ENCODE peak calls at places on chromosomes 7 and 10, in seven cellular contexts. One of them, this sample, is unnamed.

GRCh38 chr10:44358080-44358771 is 26.7 kb downstream of the CXCL12 start:
- ATAC-seq in activated T-helper 17 cell treated with anti-CD3 and anti-CD28 coated beads, Interleukin-2, amount 50 U/mL, for 72 hours: no peak
- ATAC-seq in K562: no peak
- ATAC-seq in right cardiac atrium: no peak
- ATAC-seq in activated T-cell treated with anti-CD3 and anti-CD28 coated beads, Interleukin-2, amount 50 U/mL, for 4 hours: no peak
- ATAC-seq in gastroesophageal sphincter: no peak
- ATAC-seq in upper lobe of right lung: no peak
- ATAC-seq in this sample: no peak

GRCh38 chr10:99235872-99236626 is 397 bp upstream of the HPSE2 start:
- ATAC-seq in gastroesophageal sphincter: peak
- ATAC-seq in right cardiac atrium: peak
- ATAC-seq in K562: no peak
- ATAC-seq in activated T-helper 17 cell treated with anti-CD3 and anti-CD28 coated beads, Interleukin-2, amount 50 U/mL, for 72 hours: no peak
- ATAC-seq in activated T-cell treated with anti-CD3 and anti-CD28 coated beads, Interleukin-2, amount 50 U/mL, for 4 hours: peak
- ATAC-seq in upper lobe of right lung: no peak
- ATAC-seq in this sample: no peak

GRCh38 chr10:63093227-63093626 is 39.9 kb upstream of the NRBF2 start:
- ATAC-seq in gastroesophageal sphincter: no peak
- ATAC-seq in activated T-cell treated with anti-CD3 and anti-CD28 coated beads, Interleukin-2, amount 50 U/mL, for 4 hours: no peak
- ATAC-seq in upper lobe of right lung: no peak
- ATAC-seq in right cardiac atrium: no peak
- ATAC-seq in K562: no peak
- ATAC-seq in activated T-helper 17 cell treated with anti-CD3 and anti-CD28 coated beads, Interleukin-2, amount 50 U/mL, for 72 hours: no peak
- ATAC-seq in this sample: no peak

GRCh38 chr7:44615149-44615611 is 8.8 kb downstream of the OGDH start:
- ATAC-seq in K562: peak
- ATAC-seq in upper lobe of right lung: peak
- ATAC-seq in activated T-cell treated with anti-CD3 and anti-CD28 coated beads, Interleukin-2, amount 50 U/mL, for 4 hours: no peak
- ATAC-seq in activated T-helper 17 cell treated with anti-CD3 and anti-CD28 coated beads, Interleukin-2, amount 50 U/mL, for 72 hours: no peak
- ATAC-seq in gastroesophageal sphincter: peak
- ATAC-seq in right cardiac atrium: peak
- ATAC-seq in this sample: peak

GRCh38 chr7:144500225-144500624 is 96.7 kb upstream of the NOBOX start:
- ATAC-seq in K562: no peak
- ATAC-seq in upper lobe of right lung: no peak
- ATAC-seq in right cardiac atrium: no peak
- ATAC-seq in activated T-cell treated with anti-CD3 and anti-CD28 coated beads, Interleukin-2, amount 50 U/mL, for 4 hours: no peak
- ATAC-seq in gastroesophageal sphincter: no peak
- ATAC-seq in activated T-helper 17 cell treated with anti-CD3 and anti-CD28 coated beads, Interleukin-2, amount 50 U/mL, for 72 hours: no peak
- ATAC-seq in this sample: no peak

GRCh38 chr10:62047240-62047897 is 145.9 kb downstream of the ARID5B start:
- ATAC-seq in activated T-cell treated with anti-CD3 and anti-CD28 coated beads, Interleukin-2, amount 50 U/mL, for 4 hours: peak
- ATAC-seq in activated T-helper 17 cell treated with anti-CD3 and anti-CD28 coated beads, Interleukin-2, amount 50 U/mL, for 72 hours: peak
- ATAC-seq in right cardiac atrium: no peak
- ATAC-seq in K562: no peak
- ATAC-seq in upper lobe of right lung: no peak
- ATAC-seq in gastroesophageal sphincter: no peak
- ATAC-seq in this sample: peak

GRCh38 chr7:95330194-95331003 is 6.1 kb upstream of the PON1 start:
- ATAC-seq in right cardiac atrium: peak
- ATAC-seq in gastroesophageal sphincter: no peak
- ATAC-seq in K562: no peak
- ATAC-seq in upper lobe of right lung: peak
- ATAC-seq in activated T-helper 17 cell treated with anti-CD3 and anti-CD28 coated beads, Interleukin-2, amount 50 U/mL, for 72 hours: peak
- ATAC-seq in activated T-cell treated with anti-CD3 and anti-CD28 coated beads, Interleukin-2, amount 50 U/mL, for 4 hours: peak
- ATAC-seq in this sample: peak

GRCh38 chr10:92656266-92656961 is 33.3 kb upstream of the HHEX start:
- ATAC-seq in K562: peak
- ATAC-seq in gastroesophageal sphincter: no peak
- ATAC-seq in upper lobe of right lung: no peak
- ATAC-seq in activated T-helper 17 cell treated with anti-CD3 and anti-CD28 coated beads, Interleukin-2, amount 50 U/mL, for 72 hours: no peak
- ATAC-seq in activated T-cell treated with anti-CD3 and anti-CD28 coated beads, Interleukin-2, amount 50 U/mL, for 4 hours: no peak
- ATAC-seq in right cardiac atrium: no peak
- ATAC-seq in this sample: no peak

GRCh38 chr7:16891338-16891737 is 9.6 kb upstream of the AGR3 start:
- ATAC-seq in upper lobe of right lung: peak
- ATAC-seq in right cardiac atrium: peak
- ATAC-seq in K562: peak
- ATAC-seq in activated T-helper 17 cell treated with anti-CD3 and anti-CD28 coated beads, Interleukin-2, amount 50 U/mL, for 72 hours: peak
- ATAC-seq in activated T-cell treated with anti-CD3 and anti-CD28 coated beads, Interleukin-2, amount 50 U/mL, for 4 hours: peak
- ATAC-seq in gastroesophageal sphincter: no peak
- ATAC-seq in this sample: peak

GRCh38 chr7:50349963-50350944 is 45.7 kb downstream of the IKZF1 start:
- ATAC-seq in activated T-helper 17 cell treated with anti-CD3 and anti-CD28 coated beads, Interleukin-2, amount 50 U/mL, for 72 hours: peak
- ATAC-seq in upper lobe of right lung: no peak
- ATAC-seq in right cardiac atrium: no peak
- ATAC-seq in K562: peak
- ATAC-seq in gastroesophageal sphincter: no peak
- ATAC-seq in activated T-cell treated with anti-CD3 and anti-CD28 coated beads, Interleukin-2, amount 50 U/mL, for 4 hours: peak
- ATAC-seq in this sample: peak

GRCh38 chr10:125116041-125116649 is 44.2 kb downstream of the CTBP2 start:
- ATAC-seq in upper lobe of right lung: no peak
- ATAC-seq in right cardiac atrium: no peak
- ATAC-seq in K562: no peak
- ATAC-seq in activated T-helper 17 cell treated with anti-CD3 and anti-CD28 coated beads, Interleukin-2, amount 50 U/mL, for 72 hours: no peak
- ATAC-seq in gastroesophageal sphincter: no peak
- ATAC-seq in activated T-cell treated with anti-CD3 and anti-CD28 coated beads, Interleukin-2, amount 50 U/mL, for 4 hours: no peak
- ATAC-seq in this sample: peak

GRCh38 chr7:98283127-98283886 is 1.8 kb downstream of the BRI3 start:
- ATAC-seq in gastroesophageal sphincter: no peak
- ATAC-seq in upper lobe of right lung: peak
- ATAC-seq in K562: no peak
- ATAC-seq in activated T-cell treated with anti-CD3 and anti-CD28 coated beads, Interleukin-2, amount 50 U/mL, for 4 hours: no peak
- ATAC-seq in activated T-helper 17 cell treated with anti-CD3 and anti-CD28 coated beads, Interleukin-2, amount 50 U/mL, for 72 hours: no peak
- ATAC-seq in right cardiac atrium: no peak
- ATAC-seq in this sample: no peak

GRCh38 chr7:3544202-3544601 is 243.2 kb downstream of the SDK1 start:
- ATAC-seq in activated T-cell treated with anti-CD3 and anti-CD28 coated beads, Interleukin-2, amount 50 U/mL, for 4 hours: no peak
- ATAC-seq in activated T-helper 17 cell treated with anti-CD3 and anti-CD28 coated beads, Interleukin-2, amount 50 U/mL, for 72 hours: no peak
- ATAC-seq in upper lobe of right lung: no peak
- ATAC-seq in gastroesophageal sphincter: no peak
- ATAC-seq in right cardiac atrium: no peak
- ATAC-seq in K562: peak
- ATAC-seq in this sample: no peak

GRCh38 chr10:137031-137430 is 1.8 kb downstream of the ZMYND11 start:
- ATAC-seq in activated T-helper 17 cell treated with anti-CD3 and anti-CD28 coated beads, Interleukin-2, amount 50 U/mL, for 72 hours: peak
- ATAC-seq in K562: peak
- ATAC-seq in upper lobe of right lung: peak
- ATAC-seq in activated T-cell treated with anti-CD3 and anti-CD28 coated beads, Interleukin-2, amount 50 U/mL, for 4 hours: peak
- ATAC-seq in right cardiac atrium: no peak
- ATAC-seq in gastroesophageal sphincter: no peak
- ATAC-seq in this sample: no peak

GRCh38 chr7:128031901-128032604 is 816 bp upstream of the LRRC4 start:
- ATAC-seq in activated T-helper 17 cell treated with anti-CD3 and anti-CD28 coated beads, Interleukin-2, amount 50 U/mL, for 72 hours: peak
- ATAC-seq in activated T-cell treated with anti-CD3 and anti-CD28 coated beads, Interleukin-2, amount 50 U/mL, for 4 hours: peak
- ATAC-seq in upper lobe of right lung: peak
- ATAC-seq in gastroesophageal sphincter: peak
- ATAC-seq in right cardiac atrium: peak
- ATAC-seq in K562: no peak
- ATAC-seq in this sample: peak

This sample was measured in stimulated activated memory B cell treated with anti-CD40 and anti-IgM and Interleukin-4, amounts not matched to agents 10 μg/mL and 1 μg/mL and 100 μg/mL, for 72 hours.